ENCODE peak calls at places on chromosome 19, in five cellular contexts. N, U, O, Q and D are unnamed samples.

GRCh38 chr19:4052114-4052992 is 14.3 kb downstream of the ZBTB7A start:
- DNase-seq in N (no peak), U (peak), O (peak), Q (no peak), D (no peak)

GRCh38 chr19:58166708-58167280 is 16.1 kb upstream of the ZNF274 start:
- DNase-seq in N (no peak), U (peak), O (no peak), Q (no peak), D (no peak)

GRCh38 chr19:30674656-30675055 is 302.5 kb downstream of the ZNF536 start:
- DNase-seq in N (no peak), U (no peak), O (no peak), Q (no peak), D (no peak)

GRCh38 chr19:7494416-7495098 is 5.7 kb upstream of the PEX11G start:
- DNase-seq in N (no peak), U (no peak), O (no peak), Q (no peak), D (peak)

GRCh38 chr19:49243726-49244125 is 81.3 kb downstream of the SLC6A16 start:
- DNase-seq in N (no peak), U (no peak), O (no peak), Q (no peak), D (no peak)

GRCh38 chr19:20662421-20663105 is 1.2 kb upstream of the ZNF626 start:
- DNase-seq in N (no peak), U (no peak), O (no peak), Q (no peak), D (peak)

GRCh38 chr19:48194041-48194871 is 23.8 kb downstream of the ZSWIM9 start:
- DNase-seq in N (no peak), U (peak), O (no peak), Q (peak), D (peak)

GRCh38 chr19:51002542-51003311 is 1.3 kb upstream of the KLK8 start:
- DNase-seq in N (no peak), U (peak), O (no peak), Q (peak), D (peak)

GRCh38 chr19:52946322-52947310 is 16.1 kb downstream of the ZNF816 start:
- DNase-seq in N (no peak), U (peak), O (no peak), Q (peak), D (peak)

GRCh38 chr19:53019684-53020083 is 6.0 kb downstream of the ERVV-1 start:
- DNase-seq in N (no peak), U (no peak), O (no peak), Q (peak), D (peak)

GRCh38 chr19:24055548-24055947 is 31.4 kb upstream of the ZNF254 start:
- DNase-seq in N (no peak), U (no peak), O (no peak), Q (no peak), D (no peak)

GRCh38 chr19:14385492-14385891 is 4.2 kb downstream of the ADGRE5 start:
- DNase-seq in N (no peak), U (no peak), O (no peak), Q (no peak), D (no peak)

GRCh38 chr19:42450314-42450934 is 7.7 kb upstream of the CXCL17 start:
- DNase-seq in N (peak), U (peak), O (peak), Q (peak), D (peak)

GRCh38 chr19:43406297-43406696 is 8.4 kb upstream of the TEX101 start:
- DNase-seq in N (no peak), U (no peak), O (no peak), Q (peak), D (no peak)

GRCh38 chr19:4633140-4633967 is 6.0 kb upstream of the TNFAIP8L1 start:
- DNase-seq in N (peak), U (peak), O (peak), Q (peak), D (peak)

GRCh38 chr19:32368781-32369180 is 23.4 kb downstream of the ZNF507 start:
- DNase-seq in N (no peak), U (no peak), O (no peak), Q (no peak), D (no peak)

GRCh38 chr19:46068345-46069258 is 27.8 kb upstream of the IGFL4 start:
- DNase-seq in N (no peak), U (peak), O (peak), Q (no peak), D (no peak)

GRCh38 chr19:5261151-5261890 is 79.3 kb downstream of the PTPRS start:
- DNase-seq in N (no peak), U (no peak), O (no peak), Q (no peak), D (peak)

GRCh38 chr19:41997121-41997850 is 3.3 kb upstream of the ATP1A3 start:
- DNase-seq in N (no peak), U (peak), O (peak), Q (peak), D (peak)

GRCh38 chr19:18157465-18158063 is 4.6 kb downstream of the PIK3R2 start:
- DNase-seq in N (no peak), U (no peak), O (no peak), Q (peak), D (peak)

GRCh38 chr19:47124937-47125668 is 5.5 kb upstream of the SAE1 start:
- DNase-seq in N (peak), U (peak), O (no peak), Q (peak), D (peak)

GRCh38 chr19:57708641-57709354 is at the start of gene ZNF154:
- DNase-seq in N (peak), U (peak), O (no peak), Q (peak), D (peak)

GRCh38 chr19:35608250-35608649 is 4.3 kb upstream of the HAUS5 start:
- DNase-seq in N (no peak), U (no peak), O (no peak), Q (no peak), D (no peak)

GRCh38 chr19:56840452-56841193 is at the start of the genes PEG3 and ZIM2:
- DNase-seq in N (no peak), U (peak), O (no peak), Q (no peak), D (no peak)

GRCh38 chr19:45716314-45717130 is 14.2 kb downstream of the FBXO46 start:
- DNase-seq in N (peak), U (peak), O (no peak), Q (no peak), D (peak)

GRCh38 chr19:3314962-3315675 is 51.3 kb upstream of the NFIC start:
- DNase-seq in N (no peak), U (no peak), O (no peak), Q (no peak), D (no peak)

GRCh38 chr19:51460164-51460992 is 2.1 kb upstream of the SIGLEC8 start:
- DNase-seq in N (no peak), U (peak), O (no peak), Q (peak), D (peak)

GRCh38 chr19:14369399-14370168 is 11.7 kb upstream of the ADGRE5 start:
- DNase-seq in N (no peak), U (peak), O (no peak), Q (no peak), D (no peak)

GRCh38 chr19:405138-405965 is 3.6 kb downstream of the C2CD4C start:
- DNase-seq in N (no peak), U (no peak), O (no peak), Q (peak), D (no peak)

GRCh38 chr19:5128251-5128931 is 159.5 kb downstream of the KDM4B start:
- DNase-seq in N (no peak), U (peak), O (no peak), Q (no peak), D (peak)